ENCODE peak calls at places on chromosomes 3 and 15, in ten cellular contexts. Q is GM23248, J is NCI-H2081, I is GF-D8, P is heart right ventricle, A is NCI-H2171, E is GM03348, K is HT-29, U is amniotic epithelial cell, Z is sciatic nerve. T is an unnamed sample.

GRCh38 chr15:44537728-44538240 is 837 bp downstream of the EIF3J start:
- DNase-seq in Q (no peak), J (peak; percentile 32), I (no peak), P (no peak), A (no peak), E (no peak), K (peak; percentile 76), U (peak; percentile 42), Z (no peak), T (peak; percentile 12)

GRCh38 chr3:30952786-30953185 is 58.3 kb upstream of the GADL1 start:
- DNase-seq in Q (peak; percentile 63), J (no peak), I (no peak), P (no peak), A (no peak), E (peak; percentile 66), K (no peak), U (no peak), Z (no peak), T (no peak)

GRCh38 chr15:40011303-40011702 is 27.7 kb downstream of the SRP14 start:
- DNase-seq in Q (no peak), J (no peak), I (no peak), P (no peak), A (no peak), E (no peak), K (no peak), U (no peak), Z (no peak), T (no peak)

GRCh38 chr15:98904466-98905048 is 103.0 kb downstream of the PGPEP1L start:
- DNase-seq in Q (peak; percentile 66), J (peak; percentile 29), I (peak; percentile 58), P (no peak), A (peak; percentile 59), E (peak; percentile 75), K (peak; percentile 48), U (peak; percentile 68), Z (no peak), T (peak; percentile 82)

GRCh38 chr3:5213574-5213966 is 26.1 kb downstream of the EDEM1 start:
- DNase-seq in Q (no peak), J (no peak), I (no peak), P (no peak), A (no peak), E (no peak), K (no peak), U (no peak), Z (no peak), T (no peak)

GRCh38 chr15:74170083-74170844 is 3.2 kb upstream of the ISLR start:
- DNase-seq in Q (no peak), J (no peak), I (no peak), P (no peak), A (no peak), E (no peak), K (no peak), U (no peak), Z (no peak), T (no peak)

GRCh38 chr3:159929181-159929893 is 59.3 kb upstream of the IL12A start:
- DNase-seq in Q (peak; percentile 81), J (no peak), I (no peak), P (peak; percentile 20), A (no peak), E (peak; percentile 60), K (peak; percentile 70), U (peak; percentile 72), Z (no peak), T (peak; percentile 18)

GRCh38 chr15:41115652-41116115 is 396 bp downstream of the INO80 start:
- DNase-seq in Q (no peak), J (peak; percentile 70), I (no peak), P (peak; percentile 55), A (peak; percentile 77), E (peak; percentile 88), K (no peak), U (peak; percentile 47), Z (peak; percentile 76), T (peak; percentile 66)

GRCh38 chr3:123406598-123406997 is 42.3 kb downstream of the ADCY5 start:
- DNase-seq in Q (no peak), J (no peak), I (no peak), P (peak; percentile 82), A (no peak), E (peak; percentile 29), K (no peak), U (no peak), Z (no peak), T (no peak)

GRCh38 chr3:123678108-123678511 is 93.3 kb upstream of the HACD2 start:
- DNase-seq in Q (peak; percentile 85), J (no peak), I (no peak), P (no peak), A (no peak), E (peak; percentile 92), K (peak; percentile 29), U (peak; percentile 99), Z (no peak), T (no peak)

GRCh38 chr3:101039285-101039684 is 46.1 kb upstream of the ABI3BP start:
- DNase-seq in Q (peak; percentile 15), J (peak; percentile 25), I (no peak), P (no peak), A (peak; percentile 2), E (no peak), K (peak; percentile 29), U (no peak), Z (no peak), T (no peak)

GRCh38 chr3:45554001-45554691 is 40.4 kb upstream of the LIMD1 start:
- DNase-seq in Q (no peak), J (no peak), I (peak; percentile 72), P (peak; percentile 59), A (no peak), E (no peak), K (no peak), U (peak; percentile 52), Z (peak; percentile 75), T (no peak)

GRCh38 chr3:37989821-37990480 is 635 bp upstream of the VILL start:
- DNase-seq in Q (no peak), J (no peak), I (no peak), P (no peak), A (no peak), E (no peak), K (no peak), U (no peak), Z (peak; percentile 35), T (no peak)

GRCh38 chr3:124995460-124995994 is 60.3 kb downstream of the HEG1 start:
- DNase-seq in Q (peak; percentile 49), J (peak; percentile 78), I (no peak), P (peak; percentile 39), A (no peak), E (peak; percentile 42), K (peak; percentile 87), U (peak; percentile 40), Z (peak; percentile 77), T (peak; percentile 56)

GRCh38 chr3:172320468-172320867 is 127.8 kb downstream of the GHSR start:
- DNase-seq in Q (peak; percentile 33), J (no peak), I (no peak), P (no peak), A (no peak), E (no peak), K (no peak), U (no peak), Z (no peak), T (no peak)

GRCh38 chr3:184524981-184525336 is 36.6 kb upstream of the EPHB3 start:
- DNase-seq in Q (peak; percentile 39), J (no peak), I (no peak), P (no peak), A (no peak), E (peak; percentile 30), K (no peak), U (no peak), Z (no peak), T (no peak)

GRCh38 chr15:61640751-61641150 is 411.6 kb upstream of the RORA start:
- DNase-seq in Q (no peak), J (no peak), I (no peak), P (no peak), A (no peak), E (no peak), K (no peak), U (no peak), Z (no peak), T (no peak)

GRCh38 chr3:194333212-194333980 is 17.7 kb downstream of the CPN2 start:
- DNase-seq in Q (peak; percentile 78), J (no peak), I (no peak), P (peak; percentile 90), A (no peak), E (peak; percentile 93), K (peak; percentile 88), U (peak; percentile 69), Z (peak; percentile 96), T (peak; percentile 86)

GRCh38 chr3:53749428-53749827 is 96.8 kb downstream of the CHDH start:
- DNase-seq in Q (no peak), J (no peak), I (no peak), P (no peak), A (no peak), E (no peak), K (no peak), U (no peak), Z (no peak), T (no peak)

GRCh38 chr3:86175051-86175536 is 815.9 kb downstream of the VGLL3 start:
- DNase-seq in Q (no peak), J (no peak), I (no peak), P (no peak), A (no peak), E (no peak), K (no peak), U (no peak), Z (no peak), T (no peak)

GRCh38 chr3:55469957-55470526 is 17.1 kb downstream of the WNT5A start:
- DNase-seq in Q (no peak), J (no peak), I (no peak), P (no peak), A (no peak), E (no peak), K (no peak), U (no peak), Z (no peak), T (no peak)

GRCh38 chr3:160205606-160206005 is 19.6 kb upstream of the C3orf80 start:
- DNase-seq in Q (no peak), J (no peak), I (no peak), P (no peak), A (no peak), E (no peak), K (no peak), U (no peak), Z (no peak), T (no peak)

GRCh38 chr3:170467007-170467406 is 48.3 kb downstream of the CLDN11 start:
- DNase-seq in Q (no peak), J (no peak), I (no peak), P (no peak), A (peak; percentile 64), E (no peak), K (no peak), U (no peak), Z (peak; percentile 71), T (no peak)

GRCh38 chr15:68658151-68658550 is 79.4 kb downstream of the CORO2B start:
- DNase-seq in Q (no peak), J (no peak), I (no peak), P (peak; percentile 41), A (peak; percentile 48), E (no peak), K (no peak), U (no peak), Z (peak; percentile 34), T (no peak)

GRCh38 chr3:77506384-77506783 is 466.5 kb downstream of the ROBO2 start:
- DNase-seq in Q (no peak), J (no peak), I (no peak), P (no peak), A (no peak), E (no peak), K (no peak), U (no peak), Z (no peak), T (no peak)

GRCh38 chr3:42660898-42661297 is 7.4 kb downstream of the ZBTB47 start:
- DNase-seq in Q (no peak), J (no peak), I (no peak), P (no peak), A (no peak), E (peak; percentile 5), K (no peak), U (no peak), Z (no peak), T (no peak)